ENCODE peak calls at places on chromosomes 3 and 15, in seven cellular contexts. Z, I, R, C, B, X and P are unnamed samples.

GRCh38 chr3:56061227-56061626 is 407.0 kb downstream of the ERC2 start:
- DNase-seq in I (no peak), R (no peak), Z (no peak), B (no peak), X (peak), C (no peak), P (no peak)

GRCh38 chr3:150410311-150411105 is 2.4 kb downstream of the TSC22D2 start:
- DNase-seq in X (peak), Z (no peak), R (peak), B (peak), I (no peak), C (peak), P (peak)

GRCh38 chr15:40310001-40310959 is 2.5 kb upstream of the PLCB2 start:
- DNase-seq in R (no peak), Z (peak), C (peak), X (peak), B (peak), I (peak), P (peak)

GRCh38 chr3:41955192-41955591 is 6.7 kb downstream of the ULK4 start:
- DNase-seq in I (no peak), Z (no peak), X (no peak), B (peak), R (no peak), C (no peak), P (no peak)

GRCh38 chr3:112097378-112097777 is 11.2 kb downstream of the C3orf52 start:
- DNase-seq in I (peak), Z (peak), B (no peak), C (no peak), X (peak), R (no peak), P (peak)

GRCh38 chr3:38137615-38138346 is 680 bp upstream of the MYD88 start:
- DNase-seq in Z (no peak), R (peak), I (no peak), B (peak), X (no peak), C (no peak), P (no peak)

GRCh38 chr3:111903067-111903511 is 44.0 kb downstream of the PHLDB2 start:
- DNase-seq in I (peak), X (peak), B (no peak), C (no peak), Z (peak), R (no peak), P (peak)

GRCh38 chr3:65712156-65712555 is 326.6 kb downstream of the MAGI1 start:
- DNase-seq in C (no peak), R (no peak), X (no peak), Z (peak), B (no peak), I (no peak), P (peak)

GRCh38 chr3:171383206-171384018 is 76.8 kb downstream of the TNIK start:
- DNase-seq in I (no peak), R (no peak), C (no peak), Z (peak), B (no peak), X (no peak), P (peak)

GRCh38 chr3:28972921-28973320 is 307.9 kb upstream of the RBMS3 start:
- DNase-seq in C (no peak), I (no peak), R (no peak), B (no peak), X (peak), Z (peak), P (peak)

GRCh38 chr3:116946376-116946775 is 236.8 kb downstream of the TUSC7 start:
- DNase-seq in I (no peak), R (no peak), X (no peak), Z (no peak), C (no peak), B (no peak), P (no peak)

GRCh38 chr3:57281710-57282109 is 10.8 kb downstream of the ASB14 start:
- DNase-seq in X (peak), R (no peak), C (no peak), I (no peak), Z (peak), B (no peak), P (peak)

GRCh38 chr3:13203398-13204176 is 130.4 kb upstream of the IQSEC1 start:
- DNase-seq in B (no peak), C (peak), R (no peak), Z (no peak), I (no peak), X (no peak), P (no peak)

GRCh38 chr15:39767921-39768320 is 14.7 kb downstream of the FSIP1 start:
- DNase-seq in R (no peak), I (no peak), Z (no peak), X (no peak), C (no peak), B (no peak), P (no peak)

GRCh38 chr3:21750831-21751391 is at the start of gene ZNF385D:
- DNase-seq in R (peak), I (no peak), X (peak), Z (peak), C (peak), B (peak), P (peak)

GRCh38 chr15:57746752-57747151 is 40.2 kb downstream of the POLR2M start:
- DNase-seq in B (no peak), R (no peak), Z (no peak), X (peak), C (no peak), I (no peak), P (no peak)

GRCh38 chr15:54816406-54816805 is 380.3 kb downstream of the RSL24D1 start:
- DNase-seq in I (no peak), Z (no peak), B (no peak), X (no peak), R (no peak), C (no peak), P (no peak)

GRCh38 chr15:100713163-100713867 is 110.9 kb downstream of the ASB7 start:
- DNase-seq in R (no peak), C (no peak), B (peak), X (peak), I (peak), Z (peak), P (peak)

GRCh38 chr3:42491876-42492507 is 10.5 kb upstream of the VIPR1 start:
- DNase-seq in R (no peak), X (no peak), I (no peak), B (no peak), C (peak), Z (no peak), P (no peak)

GRCh38 chr3:129282727-129283327 is 4.2 kb downstream of the HMCES start:
- DNase-seq in R (no peak), I (no peak), X (peak), B (no peak), Z (peak), C (no peak), P (peak)

GRCh38 chr3:150887031-150887430 is 18.2 kb downstream of the MINDY4B start:
- DNase-seq in Z (peak), I (no peak), C (no peak), X (peak), R (no peak), B (no peak), P (peak)

GRCh38 chr15:100252359-100252758 is 89.4 kb downstream of the ADAMTS17 start:
- DNase-seq in I (no peak), R (no peak), Z (no peak), B (no peak), X (no peak), C (no peak), P (no peak)

GRCh38 chr15:58019503-58020376 is 45.8 kb downstream of the ALDH1A2 start:
- DNase-seq in B (no peak), R (no peak), Z (peak), I (no peak), X (peak), C (no peak), P (peak)

GRCh38 chr3:32137870-32138269 is 31.4 kb downstream of the GPD1L start:
- DNase-seq in B (no peak), X (no peak), C (no peak), Z (no peak), I (no peak), R (no peak), P (no peak)

GRCh38 chr3:16294854-16295253 is 29.8 kb downstream of the OXNAD1 start:
- DNase-seq in X (no peak), R (no peak), I (no peak), Z (no peak), C (no peak), B (no peak), P (no peak)

GRCh38 chr3:27535809-27536392 is 51.7 kb upstream of the SLC4A7 start:
- DNase-seq in Z (peak), R (no peak), I (no peak), X (peak), C (no peak), B (no peak), P (peak)

GRCh38 chr3:72663429-72663828 is 184.8 kb downstream of the SHQ1 start:
- DNase-seq in B (no peak), C (no peak), X (no peak), I (no peak), R (no peak), Z (no peak), P (peak)

GRCh38 chr3:71671176-71671845 is 53.9 kb downstream of the EIF4E3 start:
- DNase-seq in B (no peak), R (no peak), X (no peak), Z (no peak), C (no peak), I (no peak), P (no peak)

GRCh38 chr15:90190606-90191343 is 10.4 kb upstream of the SEMA4B start:
- DNase-seq in Z (no peak), I (no peak), X (peak), R (no peak), C (no peak), B (no peak), P (no peak)

DNA sequence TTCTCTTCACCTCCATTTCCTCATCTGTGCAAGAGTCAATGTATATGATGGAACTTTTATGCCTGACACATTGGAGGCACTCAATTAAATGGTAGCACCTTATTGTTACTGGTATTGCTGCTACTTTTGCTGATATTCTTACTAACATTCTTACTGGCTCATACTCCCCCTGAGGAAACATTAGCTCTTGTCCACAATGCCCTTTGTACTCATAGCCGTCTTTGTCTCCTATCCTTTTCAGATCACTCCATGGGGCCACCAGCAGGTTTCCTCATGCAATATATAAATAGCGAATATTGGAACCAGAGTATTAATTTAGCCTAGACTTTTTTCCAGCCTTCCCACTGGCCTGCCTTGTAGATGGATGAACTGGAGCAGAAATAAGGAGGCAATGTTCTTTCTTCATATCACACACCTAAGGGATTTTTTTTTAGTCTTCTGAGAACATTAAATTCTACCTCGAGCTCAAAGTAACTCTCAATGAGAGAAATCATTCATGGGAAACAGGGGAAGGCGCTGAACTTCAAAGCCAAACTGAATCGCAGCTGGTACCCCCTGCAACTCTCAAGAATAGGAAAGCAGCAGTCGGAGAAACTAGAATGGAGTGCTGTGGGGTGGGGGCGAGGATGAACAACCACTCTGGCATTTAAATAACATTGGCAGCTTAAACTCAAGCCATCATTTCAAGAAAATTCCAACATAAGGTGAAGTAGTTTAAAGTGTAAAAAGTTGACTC is 300.4 kb downstream of the TAFA4 start:
- DNase-seq in I (no peak), C (no peak), X (no peak), B (no peak), Z (no peak), R (no peak), P (no peak)
- H3K4me3 ChIP-seq in I (no peak), C (no peak), X (no peak), B (no peak), Z (no peak), R (no peak), P (no peak)

GRCh38 chr3:180802837-180803236 is 109.6 kb upstream of the FXR1 start:
- DNase-seq in Z (peak), C (no peak), B (no peak), R (no peak), X (peak), I (no peak), P (no peak)
- TF ChIP-seq CTCF in Z (peak), C (peak), B (peak), R (no peak), X (peak), I (peak), P (peak)

DNA sequence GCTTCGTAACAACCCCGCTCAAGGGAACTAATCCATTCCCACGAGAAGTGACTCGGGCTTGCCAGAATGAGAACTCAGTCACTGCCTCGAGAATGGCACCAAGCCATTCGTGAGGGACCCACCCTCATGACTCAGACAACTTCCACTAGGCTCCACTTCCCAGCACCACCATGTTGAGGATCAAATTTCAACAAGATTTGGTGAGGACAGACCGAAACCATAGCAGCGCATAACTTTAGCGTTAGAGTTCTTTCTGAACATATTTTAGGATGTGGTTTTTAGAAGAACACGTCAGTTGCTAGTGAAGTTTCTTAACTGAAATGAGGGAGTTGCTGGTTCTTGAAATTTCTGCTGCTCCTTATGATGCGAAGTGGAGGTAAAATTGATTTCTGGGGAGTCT is 13.5 kb downstream of the PTPRG start:
- DNase-seq in I (no peak), C (no peak), X (peak), R (no peak), B (no peak), Z (peak), P (peak)
- H3K4me3 ChIP-seq in I (no peak), C (no peak), X (no peak), R (no peak), B (no peak), Z (peak), P (no peak)

DNA sequence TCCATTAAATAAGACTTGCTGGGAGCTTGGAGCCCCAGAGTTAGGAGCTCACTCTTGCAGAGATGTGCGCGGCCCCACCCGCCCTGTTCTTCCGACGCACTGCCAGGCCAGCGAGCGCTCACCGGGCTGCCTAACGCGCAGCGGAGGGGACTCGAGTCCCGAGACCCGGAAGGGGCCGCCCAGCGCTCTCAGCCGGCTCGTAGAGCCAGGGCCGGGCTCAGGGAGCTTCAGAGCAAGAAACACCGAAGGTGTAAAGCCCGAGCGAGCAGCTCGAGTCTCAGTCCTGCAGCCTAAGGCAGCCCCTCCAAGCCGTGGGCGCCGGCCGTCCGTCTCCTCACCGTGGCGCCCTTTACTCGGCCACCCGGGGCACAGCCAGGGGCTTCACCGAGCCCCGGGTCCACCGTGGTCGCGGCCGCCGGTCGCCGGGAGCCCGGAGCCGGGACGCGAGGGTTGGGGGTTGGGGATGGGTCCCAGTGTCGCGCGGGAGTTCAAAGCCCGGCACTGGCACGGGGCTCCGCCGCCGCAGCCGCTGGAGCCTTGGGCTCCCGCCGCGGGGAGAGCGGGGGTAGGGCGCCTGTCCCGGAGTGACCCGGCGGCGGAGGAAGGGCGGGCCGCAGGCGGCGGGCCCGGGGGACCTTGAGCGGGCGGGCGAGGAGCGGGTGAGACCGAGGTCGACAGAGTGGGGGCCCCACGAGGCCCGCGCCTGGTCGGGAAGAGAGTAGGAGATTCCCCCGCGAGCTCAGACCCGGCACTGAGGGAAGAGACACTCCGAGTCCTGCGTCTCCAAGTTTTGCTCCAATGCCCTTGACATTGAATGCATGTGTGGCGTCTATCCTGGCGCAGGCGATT is 26.9 kb upstream of the THRB start:
- DNase-seq in X (peak), C (peak), Z (peak), I (peak), R (peak), B (peak), P (no peak)
- TF ChIP-seq CTCF in X (no peak), C (no peak), Z (no peak), I (peak), R (no peak), B (no peak), P (no peak)

DNA sequence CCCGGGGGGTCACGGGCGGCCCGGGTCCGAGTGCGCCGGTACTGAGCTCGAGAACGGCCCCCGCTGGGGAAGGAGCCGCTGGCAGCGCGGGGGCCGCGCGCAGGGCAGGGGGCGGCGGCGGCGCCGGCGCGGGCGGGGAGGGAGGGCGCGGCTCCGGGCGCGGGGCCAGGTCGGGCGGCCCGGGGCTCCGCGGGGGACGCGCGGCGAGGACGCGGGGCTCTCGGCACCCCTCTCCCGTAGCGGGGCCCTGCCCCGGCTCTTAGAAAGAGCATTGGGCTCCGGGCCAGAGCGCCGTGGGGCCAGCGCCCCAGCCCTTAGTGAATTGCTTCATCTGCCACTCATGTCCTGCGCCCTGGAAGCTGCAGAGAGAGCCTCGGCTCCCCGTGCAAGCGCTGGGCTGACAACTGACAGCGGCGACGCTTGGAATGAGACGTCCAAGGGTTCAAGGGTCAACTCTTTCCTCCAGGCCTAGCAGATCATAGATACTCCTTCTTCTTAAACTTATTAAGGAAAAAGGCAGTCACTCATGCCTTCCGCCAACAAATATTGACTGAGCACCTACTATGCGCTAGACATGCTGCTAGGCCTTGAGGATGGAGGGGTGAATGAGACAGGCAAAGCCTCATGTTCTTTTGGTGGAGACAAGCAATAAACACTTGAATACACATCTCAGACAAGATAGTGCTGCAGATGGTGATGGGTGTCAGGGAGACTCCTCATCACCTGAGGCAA is 140.8 kb downstream of the SMAD6 start:
- DNase-seq in B (peak), C (peak), X (peak), Z (peak), I (peak), R (peak), P (peak)
- H3K4me3 ChIP-seq in B (peak), C (peak), X (peak), Z (peak), I (peak), R (peak), P (peak)

GRCh38 chr3:33318709-33319380 is 41.6 kb downstream of the FBXL2 start:
- DNase-seq in I (no peak), X (no peak), C (no peak), R (no peak), Z (no peak), B (no peak), P (peak)
- TF ChIP-seq CTCF in I (peak), X (no peak), C (no peak), R (no peak), Z (peak), B (no peak), P (peak)